ENCODE peak calls at places on chromosomes 6 and 20, in six cellular contexts. V, L, A, R, C and D are unnamed samples.

GRCh38 chr6:108914235-108915022 is 66.2 kb downstream of the ARMC2 start:
- DNase-seq in V (peak; percentile 17), L (no peak), A (no peak), R (peak; percentile 47), C (no peak), D (no peak)

GRCh38 chr20:46640044-46640443 is 11.2 kb downstream of the SLC13A3 start:
- DNase-seq in V (no peak), L (no peak), A (no peak), R (no peak), C (no peak), D (no peak)

GRCh38 chr6:31287621-31288020 is 15.7 kb upstream of the HLA-C start:
- DNase-seq in V (no peak), L (no peak), A (no peak), R (no peak), C (no peak), D (peak; percentile 50)

GRCh38 chr6:25449774-25450173 is 170.6 kb downstream of the CARMIL1 start:
- DNase-seq in V (no peak), L (no peak), A (no peak), R (no peak), C (no peak), D (no peak)

GRCh38 chr20:47354388-47354709 is 2.1 kb downstream of the ZMYND8 start:
- DNase-seq in V (no peak), L (no peak), A (no peak), R (no peak), C (no peak), D (no peak)

GRCh38 chr20:36852187-36852586 is 23.8 kb upstream of the TLDC2 start:
- DNase-seq in V (no peak), L (no peak), A (no peak), R (no peak), C (no peak), D (no peak)

GRCh38 chr20:37969949-37970855 is 63.1 kb downstream of the TTI1 start:
- DNase-seq in V (no peak), L (no peak), A (no peak), R (no peak), C (no peak), D (no peak)

GRCh38 chr6:106194949-106195919 is 109.1 kb downstream of the PRDM1 start:
- DNase-seq in V (no peak), L (peak; percentile 18), A (no peak), R (no peak), C (peak; percentile 9), D (no peak)

GRCh38 chr20:16115891-16116577 is 457.2 kb downstream of the KIF16B start:
- DNase-seq in V (no peak), L (no peak), A (no peak), R (no peak), C (no peak), D (no peak)

GRCh38 chr6:40585218-40585617 is 1.9 kb downstream of the LRFN2 start:
- DNase-seq in V (no peak), L (no peak), A (no peak), R (no peak), C (no peak), D (no peak)

GRCh38 chr20:9166153-9166780 is 97.4 kb downstream of the PLCB4 start:
- DNase-seq in V (no peak), L (no peak), A (no peak), R (no peak), C (no peak), D (no peak)

GRCh38 chr6:6856538-6857523 is 250.9 kb upstream of the RREB1 start:
- DNase-seq in V (no peak), L (no peak), A (peak; percentile 59), R (peak; percentile 71), C (no peak), D (peak; percentile 83)

GRCh38 chr20:60249436-60249835 is 291.2 kb downstream of the CDH26 start:
- DNase-seq in V (no peak), L (peak; percentile 75), A (no peak), R (no peak), C (no peak), D (no peak)

GRCh38 chr6:108442770-108443520 is 117.8 kb upstream of the FOXO3 start:
- DNase-seq in V (no peak), L (no peak), A (no peak), R (no peak), C (no peak), D (no peak)